ENCODE peak calls at places on chromosomes 5 and 9, in five cellular contexts. P is fibroblast of mammary gland, F is chondrocyte, S is IMR-90, X is GM13977. M is an unnamed sample.

GRCh38 chr5:32767948-32768427 is 56.9 kb downstream of the NPR3 start:
- DNase-seq in P (peak; percentile 99), F (no peak), S (peak; percentile 99), X (no peak), M (no peak)

GRCh38 chr9:133954862-133955529 is 37.1 kb downstream of the VAV2 start:
- DNase-seq in P (no peak), F (peak; percentile 70), S (no peak), X (no peak), M (peak; percentile 50)

GRCh38 chr5:113922343-113922742 is 408.8 kb downstream of the YTHDC2 start:
- DNase-seq in P (no peak), F (no peak), S (no peak), X (no peak), M (no peak)

GRCh38 chr5:14039576-14039975 is 95.1 kb upstream of the DNAH5 start:
- DNase-seq in P (peak; percentile 79), F (no peak), S (peak; percentile 84), X (no peak), M (no peak)

GRCh38 chr9:127498298-127498697 is 47.0 kb downstream of the LRSAM1 start:
- DNase-seq in P (no peak), F (no peak), S (no peak), X (no peak), M (no peak)

GRCh38 chr5:102753889-102754498 is 1.1 kb upstream of the PAM start:
- DNase-seq in P (no peak), F (no peak), S (no peak), X (peak; percentile 31), M (peak; percentile 48)

GRCh38 chr5:177103523-177104253 is 17.0 kb downstream of the FGFR4 start:
- DNase-seq in P (peak; percentile 16), F (no peak), S (peak; percentile 73), X (no peak), M (no peak)

GRCh38 chr5:155726267-155726666 is 600.7 kb upstream of the SGCD start:
- DNase-seq in P (peak; percentile 8), F (no peak), S (peak; percentile 4), X (peak; percentile 17), M (no peak)

GRCh38 chr5:44821164-44821563 is 12.4 kb downstream of the MRPS30 start:
- DNase-seq in P (no peak), F (no peak), S (no peak), X (no peak), M (no peak)

GRCh38 chr5:90475436-90475980 is 844 bp downstream of the POLR3G start:
- DNase-seq in P (peak; percentile 3), F (no peak), S (no peak), X (no peak), M (no peak)

GRCh38 chr9:99046542-99047071 is 58.3 kb upstream of the TGFBR1 start:
- DNase-seq in P (no peak), F (no peak), S (no peak), X (no peak), M (no peak)

GRCh38 chr9:79477955-79478751 is 93.6 kb upstream of the TLE4 start:
- DNase-seq in P (no peak), F (no peak), S (peak; percentile 29), X (peak; percentile 20), M (peak; percentile 5)

GRCh38 chr5:24381861-24382460 is 262.8 kb downstream of the CDH10 start:
- DNase-seq in P (no peak), F (no peak), S (no peak), X (no peak), M (no peak)

GRCh38 chr5:80215523-80215922 is 40.3 kb downstream of the SERINC5 start:
- DNase-seq in P (no peak), F (no peak), S (no peak), X (no peak), M (no peak)

GRCh38 chr5:3891118-3891517 is 295.5 kb downstream of the IRX1 start:
- DNase-seq in P (no peak), F (no peak), S (no peak), X (no peak), M (no peak)

GRCh38 chr5:132056610-132057497 is 3.6 kb upstream of the IL3 start:
- DNase-seq in P (no peak), F (peak; percentile 72), S (no peak), X (no peak), M (peak; percentile 48)

GRCh38 chr9:71896762-71897161 is 14.2 kb downstream of the ABHD17B start:
- DNase-seq in P (no peak), F (no peak), S (no peak), X (no peak), M (no peak)

GRCh38 chr5:67165524-67166459 is 30.8 kb downstream of the CD180 start:
- DNase-seq in P (peak; percentile 80), F (no peak), S (peak; percentile 61), X (peak; percentile 90), M (peak; percentile 71)

GRCh38 chr9:127612993-127613954 is 1.2 kb downstream of the STXBP1 start:
- DNase-seq in P (peak; percentile 65), F (peak; percentile 72), S (peak; percentile 57), X (no peak), M (peak; percentile 57)

GRCh38 chr5:113451797-113452196 is 17.0 kb upstream of the TSSK1B start:
- DNase-seq in P (peak; percentile 17), F (no peak), S (no peak), X (no peak), M (no peak)

GRCh38 chr5:138354387-138354786 is 1.9 kb downstream of the KDM3B start:
- DNase-seq in P (no peak), F (no peak), S (no peak), X (no peak), M (no peak)

GRCh38 chr9:137078701-137079400 is 1.5 kb downstream of the UAP1L1 start:
- DNase-seq in P (no peak), F (no peak), S (no peak), X (no peak), M (no peak)

GRCh38 chr5:136802382-136802781 is 437.0 kb upstream of the TRPC7 start:
- DNase-seq in P (peak; percentile 54), F (no peak), S (peak; percentile 5), X (no peak), M (peak; percentile 19)

GRCh38 chr9:19133549-19134345 is 6.5 kb upstream of the PLIN2 start:
- DNase-seq in P (no peak), F (no peak), S (peak; percentile 44), X (no peak), M (no peak)

GRCh38 chr9:104826911-104827310 is 63.0 kb downstream of the NIPSNAP3B start:
- DNase-seq in P (no peak), F (no peak), S (no peak), X (no peak), M (no peak)

GRCh38 chr9:104835163-104835562 is 71.2 kb downstream of the NIPSNAP3B start:
- DNase-seq in P (no peak), F (no peak), S (no peak), X (no peak), M (no peak)

GRCh38 chr9:104833701-104834100 is 69.8 kb downstream of the NIPSNAP3B start:
- DNase-seq in P (no peak), F (no peak), S (no peak), X (no peak), M (no peak)

GRCh38 chr9:104836235-104836634 is 72.3 kb downstream of the NIPSNAP3B start:
- DNase-seq in P (no peak), F (no peak), S (peak; percentile 15), X (no peak), M (no peak)

DNA sequence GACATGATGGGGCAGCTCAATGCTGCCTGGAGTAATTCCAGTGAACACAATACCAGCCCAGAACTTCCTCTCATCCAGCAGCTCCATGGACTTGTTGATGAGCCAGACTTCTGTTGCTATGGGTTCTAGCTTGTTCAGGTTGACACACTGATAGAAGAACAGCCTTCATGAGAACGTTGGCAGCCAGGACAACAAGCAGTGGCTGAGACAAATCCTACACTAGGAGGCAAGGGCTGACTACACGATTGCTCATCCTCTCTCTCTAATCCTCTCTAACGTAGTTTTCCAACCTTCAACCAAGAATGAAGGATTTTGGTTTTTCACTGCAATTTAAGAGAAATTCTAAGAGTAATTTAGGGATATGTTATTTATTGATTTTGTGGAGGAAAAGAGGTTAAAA is 67.8 kb downstream of the NIPSNAP3B start:
- DNase-seq in P (peak; percentile 69), F (no peak), S (peak; percentile 79), X (no peak), M (no peak)
- TF ChIP-seq CTCF in P (no peak), F (no peak), S (no peak), X (no peak), M (no peak)

GRCh38 chr9:131165523-131165922 is 40.1 kb downstream of the NUP214 start:
- DNase-seq in P (no peak), F (no peak), S (no peak), X (no peak), M (no peak)

GRCh38 chr9:131160416-131161112 is 35.2 kb downstream of the NUP214 start:
- DNase-seq in P (no peak), F (no peak), S (no peak), X (no peak), M (no peak)

GRCh38 chr9:131167146-131167692 is 41.8 kb downstream of the NUP214 start:
- DNase-seq in P (peak; percentile 24), F (no peak), S (no peak), X (no peak), M (no peak)

GRCh38 chr9:131161585-131161984 is 36.2 kb downstream of the NUP214 start:
- DNase-seq in P (no peak), F (no peak), S (no peak), X (no peak), M (no peak)

DNA sequence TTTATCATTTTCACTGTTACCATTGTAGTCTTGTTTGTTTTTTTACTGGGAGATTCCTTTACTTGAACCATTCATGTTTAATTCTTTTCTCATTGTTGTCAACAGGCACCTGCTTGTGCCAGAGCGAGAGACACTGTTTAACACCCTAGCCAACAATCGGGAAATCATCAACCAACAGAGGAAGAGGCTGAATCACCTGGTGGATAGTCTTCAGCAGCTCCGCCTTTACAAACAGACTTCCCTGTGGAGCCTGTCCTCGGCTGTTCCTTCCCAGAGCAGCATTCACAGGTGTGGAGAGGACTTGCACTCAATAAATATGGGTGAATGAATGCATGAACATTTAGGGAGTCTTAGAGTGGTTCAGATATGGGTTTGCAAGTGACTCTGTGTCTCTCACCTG is 37.5 kb downstream of the NUP214 start:
- DNase-seq in P (no peak), F (no peak), S (no peak), X (no peak), M (no peak)
- TF ChIP-seq CTCF in P (no peak), F (no peak), S (no peak), X (no peak), M (no peak)

DNA sequence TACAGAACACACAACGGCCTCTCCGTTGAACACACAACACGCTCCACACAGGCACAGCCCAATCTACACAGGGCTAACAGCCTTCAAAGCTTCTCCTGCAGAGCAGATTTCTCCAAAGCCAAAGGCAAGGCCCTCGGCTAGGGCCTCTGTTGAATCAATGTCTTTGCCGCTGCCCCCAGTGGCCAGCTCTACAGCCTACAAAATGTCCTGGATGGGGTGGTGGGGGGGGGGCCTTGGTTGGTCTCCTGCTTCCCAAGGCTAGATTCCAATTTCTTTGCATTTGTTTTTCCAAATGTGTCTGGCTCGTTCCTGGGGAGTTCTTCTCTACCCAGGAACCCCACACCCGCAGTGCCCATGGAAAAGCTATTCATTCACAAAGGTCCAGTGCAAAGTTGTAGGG is 167.2 kb downstream of the PAX5 start:
- DNase-seq in P (no peak), F (no peak), S (no peak), X (no peak), M (no peak)
- TF ChIP-seq CTCF in P (no peak), F (peak; percentile 37), S (no peak), X (no peak), M (no peak)

DNA sequence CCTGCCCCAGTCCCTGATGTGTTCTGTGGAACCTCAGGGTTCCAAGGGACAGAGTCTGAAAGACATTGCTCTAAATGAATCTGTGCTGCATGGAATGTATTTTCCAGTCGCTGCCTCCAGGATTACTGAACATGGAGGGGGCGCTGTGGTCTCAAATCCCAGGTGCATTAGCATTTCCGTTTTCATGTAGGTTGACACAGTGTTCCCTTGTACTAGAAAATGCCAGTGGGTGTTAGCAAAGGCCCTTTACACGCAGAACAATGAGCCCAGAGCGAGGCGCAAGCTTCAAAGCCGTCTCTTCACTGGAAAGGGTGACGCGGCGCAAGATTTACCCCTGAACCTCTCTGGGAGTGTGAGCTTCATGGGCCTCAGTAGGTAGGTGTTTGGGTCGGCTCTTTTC is 308.3 kb downstream of the SLIT3 start:
- DNase-seq in P (no peak), F (no peak), S (no peak), X (no peak), M (no peak)
- TF ChIP-seq CTCF in P (peak; percentile 12), F (peak; percentile 77), S (no peak), X (no peak), M (no peak)